ENCODE peak calls at places on chromosome 1, in seven cellular contexts. One of them, this sample, is unnamed.

GRCh38 chr1:168180148-168180524 is 1.4 kb downstream of the TIPRL start:
- DNase-seq in adipocyte: no peak
- DNase-seq in A549: peak; percentile 21
- DNase-seq in NCI-H2227 treated with DMSO at 0.1 percent for 48 hours: no peak
- DNase-seq in left ventricle myocardium superior: no peak
- DNase-seq in Calu3: no peak
- DNase-seq in epithelial cell of esophagus: peak; percentile 6
- DNase-seq in this sample: no peak

GRCh38 chr1:233520510-233521191 is 93.3 kb upstream of the KCNK1 start:
- DNase-seq in adipocyte: peak; percentile 22
- DNase-seq in A549: peak; percentile 55
- DNase-seq in NCI-H2227 treated with DMSO at 0.1 percent for 48 hours: no peak
- DNase-seq in left ventricle myocardium superior: no peak
- DNase-seq in Calu3: peak; percentile 80
- DNase-seq in epithelial cell of esophagus: peak; percentile 96
- DNase-seq in this sample: no peak

GRCh38 chr1:175889848-175890247 is 146.5 kb upstream of the TNR start:
- DNase-seq in adipocyte: no peak
- DNase-seq in A549: no peak
- DNase-seq in NCI-H2227 treated with DMSO at 0.1 percent for 48 hours: no peak
- DNase-seq in left ventricle myocardium superior: no peak
- DNase-seq in Calu3: no peak
- DNase-seq in epithelial cell of esophagus: no peak
- DNase-seq in this sample: no peak

GRCh38 chr1:236608930-236609726 is 4.8 kb upstream of the HEATR1 start:
- DNase-seq in adipocyte: peak; percentile 69
- DNase-seq in A549: peak; percentile 55
- DNase-seq in NCI-H2227 treated with DMSO at 0.1 percent for 48 hours: peak; percentile 17
- DNase-seq in left ventricle myocardium superior: peak; percentile 53
- DNase-seq in Calu3: peak; percentile 75
- DNase-seq in epithelial cell of esophagus: peak; percentile 72
- DNase-seq in this sample: peak; percentile 60

GRCh38 chr1:9618912-9619679 is 30.4 kb downstream of the TMEM201 start:
- DNase-seq in adipocyte: no peak
- DNase-seq in A549: no peak
- DNase-seq in NCI-H2227 treated with DMSO at 0.1 percent for 48 hours: no peak
- DNase-seq in left ventricle myocardium superior: no peak
- DNase-seq in Calu3: no peak
- DNase-seq in epithelial cell of esophagus: no peak
- DNase-seq in this sample: no peak

GRCh38 chr1:171344473-171344820 is 30.5 kb downstream of the FMO4 start:
- DNase-seq in adipocyte: no peak
- DNase-seq in A549: no peak
- DNase-seq in NCI-H2227 treated with DMSO at 0.1 percent for 48 hours: no peak
- DNase-seq in left ventricle myocardium superior: no peak
- DNase-seq in Calu3: no peak
- DNase-seq in epithelial cell of esophagus: no peak
- DNase-seq in this sample: no peak

GRCh38 chr1:197399691-197400521 is 131.9 kb downstream of the CRB1 start:
- DNase-seq in adipocyte: peak; percentile 58
- DNase-seq in A549: peak; percentile 35
- DNase-seq in NCI-H2227 treated with DMSO at 0.1 percent for 48 hours: peak; percentile 27
- DNase-seq in left ventricle myocardium superior: no peak
- DNase-seq in Calu3: peak; percentile 52
- DNase-seq in epithelial cell of esophagus: peak; percentile 62
- DNase-seq in this sample: peak; percentile 36

GRCh38 chr1:151611288-151611790 is 511 bp upstream of the SNX27 start:
- DNase-seq in adipocyte: peak; percentile 86
- DNase-seq in A549: no peak
- DNase-seq in NCI-H2227 treated with DMSO at 0.1 percent for 48 hours: no peak
- DNase-seq in left ventricle myocardium superior: no peak
- DNase-seq in Calu3: peak; percentile 58
- DNase-seq in epithelial cell of esophagus: peak; percentile 83
- DNase-seq in this sample: no peak

GRCh38 chr1:25615563-25616079 is 970 bp upstream of the MAN1C1 start:
- DNase-seq in adipocyte: peak; percentile 13
- DNase-seq in A549: no peak
- DNase-seq in NCI-H2227 treated with DMSO at 0.1 percent for 48 hours: no peak
- DNase-seq in left ventricle myocardium superior: no peak
- DNase-seq in Calu3: no peak
- DNase-seq in epithelial cell of esophagus: peak; percentile 11
- DNase-seq in this sample: peak; percentile 70

GRCh38 chr1:151472852-151473731 is 13.8 kb upstream of the POGZ start:
- DNase-seq in adipocyte: peak; percentile 78
- DNase-seq in A549: no peak
- DNase-seq in NCI-H2227 treated with DMSO at 0.1 percent for 48 hours: peak; percentile 64
- DNase-seq in left ventricle myocardium superior: peak; percentile 63
- DNase-seq in Calu3: peak; percentile 48
- DNase-seq in epithelial cell of esophagus: peak; percentile 15
- DNase-seq in this sample: no peak

GRCh38 chr1:89794406-89794805 is 26.4 kb upstream of the LRRC8D start:
- DNase-seq in adipocyte: peak; percentile 51
- DNase-seq in A549: no peak
- DNase-seq in NCI-H2227 treated with DMSO at 0.1 percent for 48 hours: no peak
- DNase-seq in left ventricle myocardium superior: no peak
- DNase-seq in Calu3: no peak
- DNase-seq in epithelial cell of esophagus: no peak
- DNase-seq in this sample: no peak

This sample was measured in NCI-H526.